ENCODE peak calls at places on chromosomes 11 and 22, in nine cellular contexts. R, C, W, D, F, O, S, U and Z are unnamed samples.

GRCh38 chr11:121563003-121563402 is 110.2 kb upstream of the SORL1-AS1 start:
- DNase-seq in R (no peak), C (no peak), W (no peak), D (no peak), F (no peak), O (no peak), S (no peak), U (no peak), Z (no peak)

GRCh38 chr11:36469881-36470802 is 39.9 kb downstream of the TRAF6 start:
- DNase-seq in R (no peak), C (no peak), W (no peak), D (no peak), F (peak), O (no peak), S (no peak), U (no peak), Z (no peak)

GRCh38 chr11:9277176-9277575 is 12.0 kb upstream of the DENND5A start:
- DNase-seq in R (no peak), C (no peak), W (no peak), D (no peak), F (no peak), O (no peak), S (no peak), U (no peak), Z (no peak)

GRCh38 chr22:34111210-34111824 is 191.0 kb upstream of the LARGE1 start:
- DNase-seq in R (no peak), C (peak), W (no peak), D (peak), F (no peak), O (no peak), S (no peak), U (peak), Z (no peak)

GRCh38 chr11:102430158-102430836 is 22.3 kb downstream of the TMEM123 start:
- DNase-seq in R (no peak), C (peak), W (no peak), D (no peak), F (peak), O (no peak), S (peak), U (no peak), Z (no peak)

GRCh38 chr11:71223671-71224660 is 28.4 kb downstream of the SHANK2 start:
- DNase-seq in R (peak), C (no peak), W (no peak), D (no peak), F (no peak), O (no peak), S (no peak), U (no peak), Z (no peak)

GRCh38 chr11:31106963-31107576 is 262.5 kb downstream of the DCDC1 start:
- DNase-seq in R (peak), C (peak), W (no peak), D (peak), F (peak), O (no peak), S (peak), U (peak), Z (no peak)

GRCh38 chr11:108669711-108670110 is 4.8 kb downstream of the DDX10 start:
- DNase-seq in R (no peak), C (no peak), W (no peak), D (no peak), F (no peak), O (no peak), S (no peak), U (no peak), Z (no peak)

GRCh38 chr11:2271077-2271326 is 614 bp upstream of the ASCL2 start:
- DNase-seq in R (peak), C (no peak), W (no peak), D (peak), F (no peak), O (no peak), S (no peak), U (no peak), Z (peak)

GRCh38 chr11:42976636-42977217 is 335.1 kb upstream of the API5 start:
- DNase-seq in R (no peak), C (no peak), W (no peak), D (no peak), F (no peak), O (no peak), S (no peak), U (no peak), Z (no peak)

GRCh38 chr11:11992257-11992690 is 16.2 kb downstream of the DKK3 start:
- DNase-seq in R (no peak), C (no peak), W (no peak), D (no peak), F (peak), O (no peak), S (no peak), U (no peak), Z (no peak)

GRCh38 chr11:61732705-61733104 is 19.7 kb upstream of the MYRF start:
- DNase-seq in R (no peak), C (no peak), W (no peak), D (no peak), F (no peak), O (no peak), S (no peak), U (peak), Z (no peak)

GRCh38 chr22:23243006-23243573 is 62.8 kb downstream of the BCR start:
- DNase-seq in R (no peak), C (peak), W (no peak), D (peak), F (peak), O (no peak), S (no peak), U (no peak), Z (no peak)

GRCh38 chr11:119460582-119460981 is 37.6 kb upstream of the THY1 start:
- DNase-seq in R (no peak), C (no peak), W (peak), D (no peak), F (peak), O (no peak), S (no peak), U (no peak), Z (no peak)

GRCh38 chr11:86069408-86070086 is 663 bp upstream of the PICALM start:
- DNase-seq in R (no peak), C (no peak), W (peak), D (no peak), F (peak), O (peak), S (peak), U (no peak), Z (peak)

GRCh38 chr11:48002565-48002964 is 22.2 kb downstream of the PTPRJ start:
- DNase-seq in R (no peak), C (no peak), W (no peak), D (no peak), F (no peak), O (no peak), S (no peak), U (no peak), Z (peak)

GRCh38 chr11:14676068-14676467 is 32.5 kb downstream of the PDE3B start:
- DNase-seq in R (no peak), C (no peak), W (no peak), D (no peak), F (no peak), O (no peak), S (no peak), U (no peak), Z (peak)

GRCh38 chr11:8219257-8220021 is 44.2 kb downstream of the LMO1 start:
- DNase-seq in R (no peak), C (peak), W (peak), D (peak), F (peak), O (no peak), S (peak), U (no peak), Z (peak)

GRCh38 chr11:33779849-33780528 is 5.7 kb upstream of the FBXO3 start:
- DNase-seq in R (no peak), C (no peak), W (peak), D (no peak), F (peak), O (peak), S (no peak), U (no peak), Z (no peak)

GRCh38 chr22:30680998-30681770 is 13.5 kb upstream of the OSBP2 start:
- DNase-seq in R (no peak), C (no peak), W (no peak), D (no peak), F (no peak), O (no peak), S (no peak), U (no peak), Z (no peak)

GRCh38 chr11:77346906-77347603 is 45.6 kb upstream of the GDPD4 start:
- DNase-seq in R (no peak), C (no peak), W (no peak), D (no peak), F (peak), O (peak), S (no peak), U (no peak), Z (no peak)

GRCh38 chr22:26632422-26633155 is 10.8 kb downstream of the CRYBA4 start:
- DNase-seq in R (no peak), C (no peak), W (no peak), D (no peak), F (no peak), O (no peak), S (no peak), U (no peak), Z (no peak)

GRCh38 chr11:24391165-24391564 is 105.7 kb upstream of the LUZP2 start:
- DNase-seq in R (no peak), C (no peak), W (peak), D (no peak), F (peak), O (no peak), S (no peak), U (no peak), Z (no peak)

GRCh38 chr11:61549662-61550568 is 31.0 kb downstream of the SYT7 start:
- DNase-seq in R (no peak), C (no peak), W (no peak), D (no peak), F (no peak), O (no peak), S (no peak), U (no peak), Z (no peak)

GRCh38 chr22:42964994-42965699 is 49.8 kb downstream of the PACSIN2 start:
- DNase-seq in R (no peak), C (no peak), W (no peak), D (no peak), F (peak), O (no peak), S (peak), U (no peak), Z (no peak)